ENCODE peak calls at places on chromosomes 11 and 22, in nine cellular contexts. J is Peyer's patch, O is tibial nerve, A is sigmoid colon, W is neuronal stem cell, N is trophoblast cell, P is GM23248, D is esophagus squamous epithelium, G is H1. X is an unnamed sample.
A peak's percentile ranks its signal among the peaks of the same experiment; 100 is the strongest.

GRCh38 chr22:43090130-43090789 is 1.1 kb upstream of the TTLL1 start:
- DNase-seq in J (no peak), O (no peak), A (peak; percentile 72), W (no peak), N (peak; percentile 55), P (peak; percentile 95), D (no peak), G (no peak), X (peak; percentile 29)

GRCh38 chr11:126716456-126717083 is 284.0 kb downstream of the KIRREL3 start:
- DNase-seq in J (no peak), O (no peak), A (no peak), W (no peak), N (peak; percentile 14), P (peak; percentile 47), D (no peak), G (no peak), X (no peak)

GRCh38 chr22:37044634-37045625 is 6.6 kb upstream of the KCTD17 start:
- DNase-seq in J (no peak), O (no peak), A (no peak), W (no peak), N (no peak), P (no peak), D (no peak), G (no peak), X (no peak)

GRCh38 chr11:110450246-110450645 is 20.5 kb downstream of the FDX1 start:
- DNase-seq in J (no peak), O (no peak), A (no peak), W (no peak), N (no peak), P (no peak), D (no peak), G (no peak), X (no peak)

GRCh38 chr11:132022718-132023117 is 652.3 kb downstream of the NTM start:
- DNase-seq in J (no peak), O (no peak), A (no peak), W (no peak), N (no peak), P (peak; percentile 52), D (no peak), G (no peak), X (no peak)

GRCh38 chr11:105052487-105052886 is 7.4 kb upstream of the CARD16 start:
- DNase-seq in J (no peak), O (no peak), A (no peak), W (no peak), N (no peak), P (no peak), D (no peak), G (no peak), X (no peak)

GRCh38 chr11:57647960-57648776 is 1.5 kb downstream of the YPEL4 start:
- DNase-seq in J (no peak), O (no peak), A (no peak), W (no peak), N (no peak), P (peak; percentile 60), D (no peak), G (no peak), X (no peak)

GRCh38 chr22:45319319-45319675 is 9.6 kb downstream of the FAM118A start:
- DNase-seq in J (no peak), O (no peak), A (peak; percentile 85), W (no peak), N (no peak), P (peak; percentile 51), D (no peak), G (no peak), X (no peak)

GRCh38 chr22:43800970-43801369 is 11.1 kb downstream of the EFCAB6 start:
- DNase-seq in J (no peak), O (no peak), A (no peak), W (no peak), N (no peak), P (no peak), D (no peak), G (no peak), X (no peak)

GRCh38 chr11:72786305-72787261 is 7.3 kb downstream of the STARD10 start:
- DNase-seq in J (peak; percentile 74), O (no peak), A (no peak), W (no peak), N (no peak), P (no peak), D (no peak), G (no peak), X (no peak)

GRCh38 chr11:7437706-7438105 is 47.6 kb upstream of the OLFML1 start:
- DNase-seq in J (no peak), O (no peak), A (no peak), W (no peak), N (no peak), P (peak; percentile 80), D (no peak), G (no peak), X (no peak)

GRCh38 chr11:468493-468892 is 18.4 kb downstream of the PTDSS2 start:
- DNase-seq in J (no peak), O (no peak), A (no peak), W (no peak), N (no peak), P (no peak), D (no peak), G (no peak), X (no peak)

GRCh38 chr11:506950-507726 is at the start of gene RNH1:
- DNase-seq in J (peak; percentile 100), O (peak; percentile 98), A (peak; percentile 99), W (peak; percentile 96), N (peak; percentile 93), P (peak; percentile 98), D (peak; percentile 86), G (peak; percentile 73), X (peak; percentile 99)

GRCh38 chr11:115349427-115349826 is 154.8 kb downstream of the CADM1 start:
- DNase-seq in J (no peak), O (no peak), A (no peak), W (no peak), N (no peak), P (no peak), D (no peak), G (no peak), X (no peak)

GRCh38 chr11:83724704-83725114 is 438.5 kb upstream of the CCDC90B start:
- DNase-seq in J (no peak), O (no peak), A (no peak), W (no peak), N (peak; percentile 34), P (peak; percentile 50), D (no peak), G (peak; percentile 15), X (no peak)

GRCh38 chr11:107702723-107703122 is 9.1 kb downstream of the SLN start:
- DNase-seq in J (no peak), O (no peak), A (no peak), W (no peak), N (no peak), P (peak; percentile 30), D (no peak), G (no peak), X (no peak)

GRCh38 chr22:42947211-42947990 is 67.5 kb downstream of the PACSIN2 start:
- DNase-seq in J (no peak), O (no peak), A (no peak), W (peak; percentile 43), N (no peak), P (no peak), D (no peak), G (no peak), X (no peak)

GRCh38 chr11:279966-280761 is 2.0 kb downstream of the NLRP6 start:
- DNase-seq in J (peak; percentile 88), O (no peak), A (peak; percentile 63), W (no peak), N (no peak), P (peak; percentile 64), D (no peak), G (no peak), X (peak; percentile 47)

GRCh38 chr22:22090650-22091399 is 108.2 kb upstream of the TOP3B start:
- DNase-seq in J (no peak), O (no peak), A (no peak), W (no peak), N (no peak), P (no peak), D (no peak), G (no peak), X (no peak)

GRCh38 chr22:47633111-47633510 is 870.7 kb downstream of the TBC1D22A start:
- DNase-seq in J (no peak), O (no peak), A (no peak), W (no peak), N (no peak), P (no peak), D (no peak), G (no peak), X (no peak)

GRCh38 chr11:68505596-68505995 is 45.0 kb downstream of the PPP6R3 start:
- DNase-seq in J (no peak), O (no peak), A (no peak), W (no peak), N (no peak), P (peak; percentile 65), D (no peak), G (no peak), X (no peak)

GRCh38 chr11:27698872-27699241 is 1.4 kb downstream of the BDNF start:
- DNase-seq in J (peak; percentile 78), O (peak; percentile 33), A (peak; percentile 77), W (peak; percentile 92), N (peak; percentile 55), P (peak; percentile 92), D (no peak), G (peak; percentile 83), X (no peak)
- H3K4me3 ChIP-seq in J (peak overlapping the region; percentile 57), O (peak overlapping the region; percentile 8), A (peak overlapping the region; percentile 57), W (peak overlapping the region; percentile 93), N (peak overlapping the region; percentile 72), P (peak overlapping the region; percentile 92), D (peak overlapping the region; percentile 60), G (peak overlapping the region; percentile 82), X (no peak overlapping the region)

GRCh38 chr11:113034591-113034990 is 73.4 kb downstream of the NCAM1 start:
- DNase-seq in J (no peak), O (no peak), A (no peak), W (no peak), N (no peak), P (peak; percentile 39), D (no peak), G (no peak), X (no peak)

DNA sequence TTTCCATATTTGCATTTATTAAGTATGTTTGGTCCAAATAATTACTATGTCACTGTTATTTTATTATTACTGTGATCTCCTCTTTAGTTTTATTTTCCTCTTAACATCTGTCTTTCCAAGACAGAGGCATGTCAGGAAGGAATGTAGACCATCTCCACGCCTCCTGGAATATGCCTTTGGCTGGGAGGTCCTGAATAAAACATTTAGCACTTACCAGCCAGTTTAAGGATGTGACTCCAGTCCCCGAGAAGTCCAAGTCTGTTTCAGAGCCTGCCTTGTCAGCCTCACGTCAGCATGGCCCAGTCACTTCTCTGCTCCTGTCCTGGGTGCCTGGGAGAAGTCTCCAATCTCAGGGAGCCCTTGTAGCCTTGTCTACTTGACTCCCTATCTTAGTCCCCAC is 74.5 kb downstream of the NCAM1 start:
- DNase-seq in J (no peak), O (no peak), A (no peak), W (no peak), N (no peak), P (no peak), D (no peak), G (no peak), X (no peak)
- H3K4me1 ChIP-seq in J (no peaks in the 10 kb centered on the region), O (no peaks in the 10 kb centered on the region), A (no peaks in the 10 kb centered on the region), W (no peaks in the 10 kb centered on the region), N (no peaks in the 10 kb centered on the region), P (no peaks in the 10 kb centered on the region), D (no peaks in the 10 kb centered on the region), G (peaks cover 3% of the 10 kb centered on the region), X (no peaks in the 10 kb centered on the region)

GRCh38 chr22:23291806-23292452 is 111.6 kb downstream of the BCR start:
- DNase-seq in J (no peak), O (no peak), A (no peak), W (no peak), N (peak; percentile 14), P (no peak), D (no peak), G (no peak), X (no peak)
- H3K36me3 ChIP-seq in J (no peaks in the 10 kb centered on the region), O (peaks cover 5% of the 10 kb centered on the region), A (peaks cover 33% of the 10 kb centered on the region), W (peaks cover 38% of the 10 kb centered on the region), N (peaks cover 78% of the 10 kb centered on the region), P (no peaks in the 10 kb centered on the region), D (peaks cover 100% of the 10 kb centered on the region), G (peaks cover 57% of the 10 kb centered on the region), X (peaks cover 32% of the 10 kb centered on the region)

GRCh38 chr11:65388731-65389130 is 2.3 kb downstream of the FRMD8 start:
- DNase-seq in J (no peak), O (no peak), A (no peak), W (no peak), N (no peak), P (peak; percentile 43), D (no peak), G (no peak), X (no peak)
- H3K4me3 ChIP-seq in J (no peak overlapping the region), O (peak overlapping the region; percentile 2), A (no peak overlapping the region), W (no peak overlapping the region), N (no peak overlapping the region), P (peak overlapping the region; percentile 94), D (peak overlapping the region; percentile 86), G (no peak overlapping the region), X (no peak overlapping the region)